ENCODE peak calls at places on chromosomes 16 and 17, in five cellular contexts. One of them, this sample, is unnamed.

GRCh38 chr17:28031174-28031573 is 11.3 kb upstream of the NLK start:
- DNase-seq in IMR-90: no peak
- DNase-seq in mesenchymal stem cell: no peak
- DNase-seq in H1: no peak
- DNase-seq in trophoblast cell: no peak
- DNase-seq in this sample: no peak

GRCh38 chr17:7523033-7523432 is 25.8 kb upstream of the TNFSF12 start:
- DNase-seq in H1: peak; percentile 79
- DNase-seq in mesenchymal stem cell: no peak
- DNase-seq in trophoblast cell: peak; percentile 26
- DNase-seq in IMR-90: no peak
- DNase-seq in this sample: no peak

GRCh38 chr16:51184702-51185433 is 33.8 kb upstream of the SALL1 start:
- DNase-seq in mesenchymal stem cell: peak; percentile 51
- DNase-seq in H1: no peak
- DNase-seq in IMR-90: no peak
- DNase-seq in trophoblast cell: no peak
- DNase-seq in this sample: no peak

GRCh38 chr17:14307560-14308024 is 6.7 kb downstream of the HS3ST3B1 start:
- DNase-seq in IMR-90: peak; percentile 83
- DNase-seq in trophoblast cell: peak; percentile 65
- DNase-seq in mesenchymal stem cell: peak; percentile 65
- DNase-seq in H1: no peak
- DNase-seq in this sample: no peak

GRCh38 chr17:57097832-57098421 is 12.9 kb downstream of the AKAP1 start:
- DNase-seq in trophoblast cell: no peak
- DNase-seq in IMR-90: peak; percentile 78
- DNase-seq in mesenchymal stem cell: peak; percentile 51
- DNase-seq in H1: no peak
- DNase-seq in this sample: no peak

GRCh38 chr17:35245196-35245486 is 2.3 kb downstream of the SLFN5 start:
- DNase-seq in H1: no peak
- DNase-seq in mesenchymal stem cell: peak; percentile 76
- DNase-seq in trophoblast cell: peak; percentile 58
- DNase-seq in IMR-90: peak; percentile 97
- DNase-seq in this sample: no peak

GRCh38 chr17:60947100-60947499 is 269.4 kb downstream of the BCAS3 start:
- DNase-seq in IMR-90: peak; percentile 86
- DNase-seq in trophoblast cell: no peak
- DNase-seq in mesenchymal stem cell: peak; percentile 16
- DNase-seq in H1: no peak
- DNase-seq in this sample: no peak

GRCh38 chr16:4936181-4936990 is 562 bp downstream of the PPL start:
- DNase-seq in trophoblast cell: no peak
- DNase-seq in mesenchymal stem cell: no peak
- DNase-seq in H1: no peak
- DNase-seq in IMR-90: no peak
- DNase-seq in this sample: no peak

GRCh38 chr17:5678171-5678570 is 93.9 kb upstream of the NLRP1 start:
- DNase-seq in H1: no peak
- DNase-seq in mesenchymal stem cell: no peak
- DNase-seq in IMR-90: no peak
- DNase-seq in trophoblast cell: no peak
- DNase-seq in this sample: no peak

GRCh38 chr16:49484454-49484853 is 110.8 kb downstream of the C16orf78 start:
- DNase-seq in H1: no peak
- DNase-seq in IMR-90: no peak
- DNase-seq in trophoblast cell: peak; percentile 49
- DNase-seq in mesenchymal stem cell: peak; percentile 2
- DNase-seq in this sample: peak; percentile 42
- H3K4me3 ChIP-seq in H1: no peak overlapping the region
- H3K4me3 ChIP-seq in IMR-90: no peak overlapping the region
- H3K4me3 ChIP-seq in trophoblast cell: no peak overlapping the region
- H3K4me3 ChIP-seq in mesenchymal stem cell: peak overlapping the region; percentile 61
- H3K4me3 ChIP-seq in this sample: no peak overlapping the region

GRCh38 chr17:31251618-31252328 is 45.3 kb downstream of the OMG start:
- DNase-seq in H1: no peak
- DNase-seq in trophoblast cell: no peak
- DNase-seq in IMR-90: no peak
- DNase-seq in mesenchymal stem cell: no peak
- DNase-seq in this sample: no peak

GRCh38 chr17:31254654-31255053 is 42.4 kb downstream of the OMG start:
- DNase-seq in IMR-90: no peak
- DNase-seq in mesenchymal stem cell: no peak
- DNase-seq in H1: no peak
- DNase-seq in trophoblast cell: no peak
- DNase-seq in this sample: no peak

GRCh38 chr17:31250229-31250628 is 46.8 kb downstream of the OMG start:
- DNase-seq in mesenchymal stem cell: no peak
- DNase-seq in trophoblast cell: no peak
- DNase-seq in H1: no peak
- DNase-seq in IMR-90: no peak
- DNase-seq in this sample: no peak

GRCh38 chr17:31251075-31251474 is 46.0 kb downstream of the OMG start:
- DNase-seq in mesenchymal stem cell: no peak
- DNase-seq in H1: no peak
- DNase-seq in trophoblast cell: no peak
- DNase-seq in IMR-90: no peak
- DNase-seq in this sample: no peak

GRCh38 chr17:31252741-31253140 is 44.3 kb downstream of the OMG start:
- DNase-seq in IMR-90: no peak
- DNase-seq in H1: no peak
- DNase-seq in mesenchymal stem cell: no peak
- DNase-seq in trophoblast cell: no peak
- DNase-seq in this sample: no peak
- H3K14ac ChIP-seq in IMR-90: peak overlapping the region; percentile 15
- H3K14ac ChIP-seq in H1: no peak overlapping the region
- H3K14ac ChIP-seq in mesenchymal stem cell: no peak overlapping the region
- H3K14ac ChIP-seq in trophoblast cell: no peak overlapping the region
- H3K14ac ChIP-seq in this sample: no peak overlapping the region

GRCh38 chr17:18038861-18039534 is at the start of the genes ATPAF2 and GID4:
- DNase-seq in trophoblast cell: peak; percentile 100
- DNase-seq in IMR-90: peak; percentile 98
- DNase-seq in mesenchymal stem cell: peak; percentile 99
- DNase-seq in H1: peak; percentile 100
- DNase-seq in this sample: peak; percentile 99
- H2BK120ac ChIP-seq in trophoblast cell: peak within 1 kb of the TSS; percentile 15
- H2BK120ac ChIP-seq in IMR-90: peak within 1 kb of the TSS; percentile 39
- H2BK120ac ChIP-seq in mesenchymal stem cell: peak within 1 kb of the TSS; percentile 24
- H2BK120ac ChIP-seq in H1: no peak within 1 kb of the TSS
- H2BK120ac ChIP-seq in this sample: peak within 1 kb of the TSS; percentile 43

GRCh38 chr17:64009571-64010402 is 10.6 kb downstream of the ICAM2 start:
- DNase-seq in H1: no peak
- DNase-seq in IMR-90: peak; percentile 34
- DNase-seq in mesenchymal stem cell: peak; percentile 33
- DNase-seq in trophoblast cell: peak; percentile 48
- DNase-seq in this sample: no peak

GRCh38 chr17:64007838-64008282 is 9.7 kb downstream of the PRR29 start:
- DNase-seq in trophoblast cell: no peak
- DNase-seq in mesenchymal stem cell: no peak
- DNase-seq in H1: no peak
- DNase-seq in IMR-90: no peak
- DNase-seq in this sample: no peak

GRCh38 chr17:64006361-64007088 is 8.4 kb downstream of the PRR29 start:
- DNase-seq in trophoblast cell: no peak
- DNase-seq in IMR-90: no peak
- DNase-seq in H1: no peak
- DNase-seq in mesenchymal stem cell: no peak
- DNase-seq in this sample: no peak

GRCh38 chr17:64008830-64009229 is 10.7 kb downstream of the PRR29 start:
- DNase-seq in IMR-90: no peak
- DNase-seq in mesenchymal stem cell: no peak
- DNase-seq in trophoblast cell: no peak
- DNase-seq in H1: no peak
- DNase-seq in this sample: no peak

DNA sequence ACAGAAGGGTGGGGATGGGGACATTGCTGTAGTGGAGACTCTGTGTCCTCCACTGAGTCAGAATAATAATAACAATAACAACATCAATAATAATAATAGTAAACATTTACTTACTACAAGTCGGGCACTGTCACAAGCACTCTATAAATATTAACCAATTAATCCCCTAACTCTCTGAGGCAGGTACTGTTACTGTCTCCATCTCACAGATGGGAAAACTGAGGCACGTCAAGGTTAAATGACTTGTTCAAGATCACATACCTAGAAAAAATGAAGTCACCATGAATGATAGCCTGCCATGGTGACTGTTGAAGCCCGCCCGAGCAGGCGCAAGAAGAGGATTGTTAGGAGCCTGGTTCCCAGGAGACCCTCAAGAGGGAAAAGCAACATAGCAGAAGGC is 10.2 kb downstream of the PRR29 start:
- DNase-seq in trophoblast cell: no peak
- DNase-seq in IMR-90: no peak
- DNase-seq in H1: no peak
- DNase-seq in mesenchymal stem cell: no peak
- DNase-seq in this sample: no peak
- H3K4me3 ChIP-seq in trophoblast cell: no peak overlapping the region
- H3K4me3 ChIP-seq in IMR-90: no peak overlapping the region
- H3K4me3 ChIP-seq in H1: no peak overlapping the region
- H3K4me3 ChIP-seq in mesenchymal stem cell: no peak overlapping the region
- H3K4me3 ChIP-seq in this sample: no peak overlapping the region

DNA sequence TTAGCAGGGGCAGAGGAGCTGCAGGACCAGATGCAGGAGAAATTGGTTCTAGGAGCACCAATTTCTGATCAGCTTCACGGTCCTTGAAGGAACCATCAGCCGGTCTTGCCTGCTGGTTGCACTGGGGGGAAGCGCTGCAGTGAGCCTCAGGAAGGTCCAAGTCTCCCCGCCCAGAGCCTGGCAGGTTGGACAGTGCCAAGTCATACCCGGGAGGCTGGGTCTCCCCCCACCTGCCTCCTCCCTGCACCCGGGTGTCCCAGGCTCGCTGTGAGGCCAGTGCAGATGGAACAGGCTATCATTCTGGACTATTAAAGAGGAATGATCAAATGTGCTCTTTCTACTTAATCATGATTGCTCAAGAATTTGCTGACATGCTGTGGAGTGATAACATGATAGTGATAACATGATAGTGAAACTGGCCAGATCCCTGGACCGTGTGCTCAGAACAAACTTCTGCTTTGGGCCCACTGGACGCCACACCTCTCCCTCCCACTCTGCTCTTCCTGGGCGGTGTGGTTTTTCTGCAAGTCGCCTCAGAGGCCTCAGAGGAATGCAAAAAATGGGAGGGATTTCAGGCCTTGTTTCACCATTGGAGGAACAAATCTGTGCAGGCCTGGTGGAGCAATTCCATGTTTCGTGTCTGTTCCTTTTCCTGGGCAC is 236.0 kb downstream of the IRF8 start:
- DNase-seq in IMR-90: peak; percentile 41
- DNase-seq in trophoblast cell: no peak
- DNase-seq in H1: no peak
- DNase-seq in mesenchymal stem cell: peak; percentile 51
- DNase-seq in this sample: no peak
- H3K14ac ChIP-seq in IMR-90: no peak overlapping the region
- H3K14ac ChIP-seq in trophoblast cell: no peak overlapping the region
- H3K14ac ChIP-seq in H1: no peak overlapping the region
- H3K14ac ChIP-seq in mesenchymal stem cell: no peak overlapping the region
- H3K14ac ChIP-seq in this sample: no peak overlapping the region